ENCODE peak calls at places on chromosomes 6 and 20, in four cellular contexts. F, T, I and B are unnamed samples.

GRCh38 chr6:37566209-37566859 is 66.6 kb upstream of the CCDC167 start:
- DNase-seq in F (peak), T (no peak), I (peak), B (peak)

GRCh38 chr6:37209461-37210205 is 39.7 kb downstream of the PIM1 start:
- DNase-seq in F (no peak), T (no peak), I (peak), B (no peak)

GRCh38 chr6:158718431-158719126 is 68.7 kb downstream of the SYTL3 start:
- DNase-seq in F (peak), T (no peak), I (no peak), B (peak)

GRCh38 chr20:41139227-41140093 is 2.1 kb downstream of the PLCG1 start:
- DNase-seq in F (no peak), T (no peak), I (no peak), B (no peak)

GRCh38 chr6:33082702-33083101 is 6.9 kb downstream of the HLA-DPB1 start:
- DNase-seq in F (peak), T (no peak), I (no peak), B (peak)

GRCh38 chr6:149203509-149203908 is 114.0 kb upstream of the TAB2 start:
- DNase-seq in F (no peak), T (no peak), I (no peak), B (no peak)

GRCh38 chr6:110687326-110687725 is 127.9 kb downstream of the CDK19 start:
- DNase-seq in F (no peak), T (no peak), I (no peak), B (no peak)

GRCh38 chr6:52049252-52050050 is 38.0 kb downstream of the PKHD1 start:
- DNase-seq in F (peak), T (no peak), I (no peak), B (peak)

GRCh38 chr6:170139531-170139930 is 151.3 kb downstream of the DLL1 start:
- DNase-seq in F (no peak), T (no peak), I (peak), B (no peak)

GRCh38 chr6:89596484-89596883 is 42.1 kb downstream of the LYRM2 start:
- DNase-seq in F (no peak), T (no peak), I (no peak), B (no peak)